ENCODE peak calls at places on chromosome 7, in five cellular contexts. K is GM23248, N is thoracic aorta, H is IMR-90, O is neural progenitor cell. J is an unnamed sample. For H3K4me1 and H3K36me3, the result is how much of the 10 kb centered on the place peaks cover.

GRCh38 chr7:30169585-30169978 is 34.8 kb downstream of the MTURN start:
- DNase-seq in H (no peak), O (no peak), N (no peak), K (peak), J (peak)

GRCh38 chr7:115066050-115066449 is 144.2 kb downstream of the MDFIC start:
- DNase-seq in H (no peak), O (peak), N (no peak), K (no peak), J (no peak)

GRCh38 chr7:44486693-44487092 is 3.8 kb downstream of the NUDCD3 start:
- DNase-seq in O (no peak), N (no peak), K (peak), H (peak), J (no peak)

GRCh38 chr7:37920619-37921339 is at the start of gene EPDR1:
- DNase-seq in O (peak), H (no peak), N (no peak), K (peak), J (peak)

GRCh38 chr7:5349005-5349380 is 66.2 kb downstream of the SLC29A4 start:
- DNase-seq in K (no peak), H (no peak), O (no peak), N (no peak), J (no peak)

GRCh38 chr7:25830228-25830627 is 321.8 kb upstream of the NFE2L3 start:
- DNase-seq in O (peak), N (no peak), H (no peak), K (no peak), J (no peak)

GRCh38 chr7:85612514-85612913 is 425.7 kb upstream of the SEMA3D start:
- DNase-seq in H (no peak), K (no peak), N (no peak), O (no peak), J (no peak)

GRCh38 chr7:92837214-92837749 is 909 bp upstream of the CDK6 start:
- DNase-seq in H (peak), O (peak), K (peak), N (no peak), J (no peak)

GRCh38 chr7:99788554-99788953 is 4.6 kb upstream of the CYP3A4 start:
- DNase-seq in H (no peak), N (no peak), K (peak), O (no peak), J (no peak)

GRCh38 chr7:91089382-91089963 is 174.8 kb upstream of the FZD1 start:
- DNase-seq in K (peak), O (peak), H (peak), N (no peak), J (peak)

GRCh38 chr7:28718042-28718452 is 240.1 kb downstream of the TRIL start:
- DNase-seq in K (no peak), O (no peak), N (no peak), H (no peak), J (no peak)

GRCh38 chr7:36280840-36281812 is 108.5 kb upstream of the ANLN start:
- DNase-seq in O (peak), H (peak), K (peak), N (no peak), J (peak)

GRCh38 chr7:18402488-18403183 is 92.9 kb upstream of the HDAC9 start:
- DNase-seq in O (no peak), N (no peak), H (peak), K (peak), J (peak)

GRCh38 chr7:51045319-51046102 is 262.8 kb upstream of the GRB10 start:
- DNase-seq in K (peak), N (no peak), H (peak), O (no peak), J (peak)

GRCh38 chr7:46478046-46478445 is 557.0 kb upstream of the IGFBP3 start:
- DNase-seq in K (peak), N (no peak), O (no peak), H (peak), J (no peak)

GRCh38 chr7:102841290-102841689 is 71.5 kb upstream of the LRRC17 start:
- DNase-seq in O (no peak), N (no peak), K (no peak), H (no peak), J (no peak)

GRCh38 chr7:30880941-30881340 is 30.7 kb upstream of the AQP1 start:
- DNase-seq in N (no peak), O (peak), K (no peak), H (no peak), J (peak)

GRCh38 chr7:116971869-116972268 is 18.6 kb downstream of the ST7 start:
- DNase-seq in K (no peak), N (no peak), H (no peak), O (no peak), J (no peak)

GRCh38 chr7:84697506-84697905 is 489.4 kb downstream of the SEMA3D start:
- DNase-seq in N (no peak), K (peak), O (no peak), H (peak), J (peak)

GRCh38 chr7:92806496-92806895 is 29.9 kb downstream of the CDK6 start:
- DNase-seq in N (no peak), K (no peak), O (no peak), H (no peak), J (no peak)

GRCh38 chr7:117741962-117742361 is 131.3 kb downstream of the CTTNBP2 start:
- DNase-seq in K (peak), H (peak), N (no peak), O (no peak), J (no peak)

GRCh38 chr7:144407266-144407931 is 3.9 kb upstream of the NOBOX start:
- DNase-seq in K (no peak), H (no peak), N (no peak), O (no peak), J (peak)

GRCh38 chr7:51589111-51589510 is 272.5 kb upstream of the COBL start:
- DNase-seq in N (no peak), O (no peak), H (no peak), K (no peak), J (no peak)

GRCh38 chr7:79272066-79272669 is 181.3 kb downstream of the MAGI2 start:
- DNase-seq in N (no peak), H (peak), O (peak), K (peak), J (peak)

DNA sequence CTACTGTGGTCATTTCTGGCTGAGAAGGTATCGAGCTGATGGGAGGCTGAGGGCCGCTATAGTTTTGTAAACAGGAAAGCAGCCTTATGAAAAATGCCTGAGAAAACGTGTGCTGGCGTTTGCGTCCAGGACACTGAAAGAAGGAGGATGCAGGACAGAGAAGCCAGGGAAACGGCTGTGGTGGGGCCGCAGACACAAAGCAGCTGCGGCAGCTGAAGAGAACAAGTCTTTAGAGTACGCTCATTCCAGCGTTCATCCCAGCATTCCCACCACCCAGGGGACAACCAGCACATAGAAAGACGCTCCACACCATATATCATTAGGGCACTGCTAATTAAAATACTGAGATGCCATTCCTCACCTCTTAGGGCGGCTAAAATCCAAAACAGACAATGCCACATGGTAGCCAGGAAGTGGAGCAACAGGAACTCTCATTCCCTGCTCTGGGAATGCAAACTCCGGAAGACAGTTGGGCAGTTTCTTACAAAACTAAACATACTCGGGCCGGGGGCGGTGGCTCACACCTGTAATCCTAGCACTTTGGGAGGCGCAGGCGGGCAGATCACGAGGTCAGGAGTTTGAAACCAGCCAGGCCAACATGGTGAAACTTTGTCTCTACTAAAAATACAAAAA is 18.4 kb downstream of the GNA12 start:
- DNase-seq in O (peak), N (no peak), K (no peak), H (peak), J (no peak)
- H3K4me1 ChIP-seq in O (under half), N (under half), K (half or more), H (half or more), J (half or more)

DNA sequence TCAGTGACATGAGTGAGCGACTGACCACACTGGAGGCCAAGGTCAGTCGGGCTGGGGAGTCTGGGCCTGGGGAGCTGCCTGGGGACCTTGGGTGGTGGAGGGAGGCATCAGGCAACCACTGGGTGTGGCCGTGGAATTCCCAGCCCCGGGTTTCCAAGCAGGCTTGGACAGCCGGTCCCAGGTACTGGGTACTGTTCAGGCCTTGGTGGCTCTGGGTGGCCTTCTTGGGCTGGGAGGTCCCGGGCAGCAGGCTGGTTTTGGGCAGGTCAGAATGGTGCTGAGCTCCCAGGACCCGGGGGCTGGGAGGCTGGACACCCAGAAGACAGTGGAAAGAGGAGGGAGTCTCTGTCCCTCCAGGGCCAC is 96.0 kb downstream of the MYL10 start:
- DNase-seq in K (no peak), O (no peak), N (no peak), H (no peak), J (no peak)
- H3K36me3 ChIP-seq in K (under half), O (under half), N (under half), H (under half), J (under half)

DNA sequence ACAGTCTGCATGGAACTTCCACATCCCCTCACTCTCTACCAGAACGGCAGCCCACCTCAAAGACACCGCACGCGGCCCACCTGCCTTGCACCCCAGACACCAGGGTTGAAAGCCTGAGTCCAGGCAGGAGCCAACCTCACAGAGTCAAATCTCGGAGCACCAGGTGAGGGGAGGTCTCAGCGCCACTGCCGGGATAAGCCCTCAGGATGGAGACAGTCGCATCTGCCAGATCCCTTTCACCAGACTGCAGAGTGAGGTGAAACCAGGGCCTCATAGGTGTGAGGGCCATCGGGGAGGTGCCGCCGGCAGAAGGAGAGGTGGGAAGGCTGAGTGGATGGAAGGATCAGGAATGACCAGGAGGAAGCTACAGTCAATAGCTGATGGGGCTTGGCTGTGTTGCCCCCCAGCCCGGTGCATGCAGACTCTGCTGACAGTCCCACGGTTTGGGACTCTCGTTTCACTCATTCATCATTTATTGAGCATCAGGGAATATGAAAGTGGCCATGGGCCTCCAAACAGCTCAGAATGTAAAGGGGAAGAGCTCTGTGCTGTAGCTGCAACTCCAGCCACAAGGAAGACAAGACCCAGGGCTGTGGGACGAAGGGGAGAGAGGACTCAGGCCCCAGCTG is 315.0 kb downstream of the PTPRN2 start:
- DNase-seq in N (no peak), O (no peak), H (no peak), K (no peak), J (no peak)
- H3K4me1 ChIP-seq in N (under half), O (under half), H (under half), K (under half), J (under half)

GRCh38 chr7:148291799-148292198 is 298.8 kb upstream of the C7orf33 start:
- DNase-seq in O (no peak), H (no peak), K (no peak), N (no peak), J (no peak)

GRCh38 chr7:148299335-148299734 is 291.2 kb upstream of the C7orf33 start:
- DNase-seq in K (no peak), N (no peak), H (no peak), O (no peak), J (no peak)

GRCh38 chr7:148299877-148300276 is 290.7 kb upstream of the C7orf33 start:
- DNase-seq in K (no peak), N (no peak), O (no peak), H (no peak), J (no peak)

DNA sequence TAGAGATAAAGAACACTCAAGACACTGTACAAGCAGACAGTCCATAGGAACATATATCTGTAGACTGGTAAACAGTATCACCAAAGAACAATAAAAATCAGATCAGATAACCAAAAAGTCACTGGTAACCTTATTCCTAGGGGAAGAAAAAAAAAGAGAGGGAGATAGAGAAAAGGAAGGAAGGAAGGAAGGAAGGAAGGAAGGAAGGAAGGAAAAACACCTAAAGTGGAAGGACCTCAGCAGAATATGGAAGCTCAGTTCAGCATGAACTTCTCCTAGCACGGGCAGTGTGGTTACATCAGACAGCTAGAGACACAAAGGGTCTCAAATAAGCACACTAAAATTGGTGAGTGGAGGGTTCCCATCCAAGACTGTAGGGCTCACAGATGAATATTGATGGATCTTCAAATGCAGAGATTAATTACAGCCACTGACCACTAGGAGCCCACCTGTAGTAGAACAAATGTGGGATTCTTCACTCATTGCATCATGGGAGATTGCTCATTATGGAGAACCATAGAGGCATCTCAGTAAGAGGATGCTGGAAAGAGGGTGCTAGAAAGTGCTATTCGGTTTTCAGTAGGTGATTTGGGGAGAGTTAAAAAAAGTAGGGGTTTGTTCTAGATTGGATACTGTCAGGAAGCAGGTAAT is 293.4 kb upstream of the C7orf33 start:
- DNase-seq in O (no peak), H (no peak), K (no peak), N (no peak), J (no peak)
- H3K36me3 ChIP-seq in O (under half), H (under half), K (under half), N (under half), J (under half)

DNA sequence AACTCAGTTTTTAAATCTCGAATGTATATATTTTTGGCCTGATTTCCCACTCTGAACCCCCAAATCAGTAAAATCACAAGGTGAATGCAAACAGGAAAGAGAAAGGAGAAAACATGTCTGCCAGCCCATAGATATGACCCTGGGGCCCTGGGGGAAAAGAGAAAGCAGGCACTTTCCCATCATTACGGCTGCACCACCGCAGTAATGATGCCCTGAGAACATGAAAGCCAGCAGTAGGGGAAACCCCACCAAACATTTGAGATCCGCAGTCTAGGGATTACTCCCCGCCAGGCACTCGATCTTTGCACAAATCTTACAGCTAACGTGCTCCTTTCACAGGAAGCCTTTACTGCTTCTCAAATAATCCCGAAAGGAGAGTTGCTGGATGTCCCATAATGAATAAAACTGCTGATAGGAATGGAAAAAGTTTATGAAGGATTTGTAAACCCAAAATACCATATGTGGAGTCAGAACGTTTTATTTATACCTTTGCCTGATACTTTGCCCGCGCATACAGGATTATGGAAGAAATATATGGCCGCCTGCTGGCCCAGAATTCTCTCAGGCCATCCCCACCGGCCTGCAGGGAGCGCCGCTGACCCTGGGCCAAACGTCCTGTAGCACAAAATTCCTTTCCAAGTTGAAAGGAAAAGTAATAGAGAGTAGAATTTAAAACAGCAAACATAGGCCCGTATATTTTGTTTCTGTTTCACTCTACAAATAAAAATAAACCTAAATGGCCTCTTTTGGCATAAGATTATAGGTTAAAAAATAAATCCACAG is 180.0 kb upstream of the INHBA start:
- DNase-seq in H (no peak), K (no peak), O (no peak), N (no peak), J (no peak)
- H3K4me1 ChIP-seq in H (under half), K (half or more), O (under half), N (under half), J (half or more)